ENCODE peak calls at places on chromosomes 12 and 14, in eight cellular contexts. A, K, Y, V, C, I, H and N are unnamed samples.

GRCh38 chr14:68663385-68664076 is 129.3 kb downstream of the ZFP36L1 start:
- DNase-seq in K (no peak), A (no peak), Y (peak; percentile 59), V (no peak), H (no peak), I (no peak), C (no peak), N (no peak)

GRCh38 chr14:78123650-78124253 is 46.4 kb upstream of the NRXN3 start:
- DNase-seq in A (no peak), H (no peak), I (no peak), C (no peak), V (no peak), Y (no peak), K (no peak), N (no peak)

GRCh38 chr12:117968826-117969659 is at the start of gene KSR2:
- DNase-seq in A (peak; percentile 77), V (peak; percentile 60), H (peak; percentile 73), I (peak; percentile 97), Y (peak; percentile 16), C (no peak), K (peak; percentile 46), N (peak; percentile 95)

GRCh38 chr14:33127531-33127930 is 188.9 kb downstream of the NPAS3 start:
- DNase-seq in K (peak; percentile 53), C (no peak), I (no peak), V (no peak), Y (peak; percentile 41), H (no peak), A (no peak), N (no peak)

GRCh38 chr12:25958254-25959068 is at the start of gene RASSF8:
- DNase-seq in I (peak; percentile 91), Y (peak; percentile 66), A (peak; percentile 60), K (peak; percentile 83), V (no peak), H (peak; percentile 63), C (peak; percentile 83), N (peak; percentile 62)

GRCh38 chr12:5556946-5557673 is 125.2 kb downstream of the NTF3 start:
- DNase-seq in I (no peak), Y (no peak), K (no peak), H (no peak), V (no peak), A (no peak), C (no peak), N (no peak)

GRCh38 chr14:57390806-57391562 is 598 bp downstream of the NAA30 start:
- DNase-seq in I (peak; percentile 50), Y (peak; percentile 39), V (no peak), K (peak; percentile 50), A (peak; percentile 26), C (no peak), H (peak; percentile 15), N (peak; percentile 42)

GRCh38 chr14:51513933-51514332 is 137.8 kb upstream of the FRMD6 start:
- DNase-seq in I (no peak), C (no peak), K (no peak), H (no peak), V (no peak), A (no peak), Y (no peak), N (no peak)